ENCODE peak calls at places on chromosomes 11 and 22, in six cellular contexts. One of them, this sample, is unnamed.
A peak's percentile ranks its signal among the peaks of the same experiment; 100 is the strongest.

GRCh38 chr11:35526370-35526792 is 965 bp upstream of the PAMR1 start:
- DNase-seq in brain microvascular endothelial cell: peak; percentile 73
- DNase-seq in NB4: peak; percentile 23
- DNase-seq in anterior cingulate cortex: no peak
- DNase-seq in stimulated activated CD4-positive, alpha-beta T cell treated with anti-CD3 and anti-CD28 coated beads, Interleukin-2, amount 100 ng/mL, for 48 hours: no peak
- DNase-seq in GM03348: no peak
- DNase-seq in this sample: no peak

GRCh38 chr11:121416909-121417567 is 35.1 kb upstream of the SORL1 start:
- DNase-seq in stimulated activated CD4-positive, alpha-beta T cell treated with anti-CD3 and anti-CD28 coated beads, Interleukin-2, amount 100 ng/mL, for 48 hours: peak; percentile 41
- DNase-seq in GM03348: peak; percentile 82
- DNase-seq in NB4: peak; percentile 100
- DNase-seq in anterior cingulate cortex: peak; percentile 55
- DNase-seq in brain microvascular endothelial cell: peak; percentile 22
- DNase-seq in this sample: peak; percentile 83

GRCh38 chr11:116694017-116694725 is 78.6 kb downstream of the BUD13 start:
- DNase-seq in NB4: no peak
- DNase-seq in stimulated activated CD4-positive, alpha-beta T cell treated with anti-CD3 and anti-CD28 coated beads, Interleukin-2, amount 100 ng/mL, for 48 hours: no peak
- DNase-seq in anterior cingulate cortex: no peak
- DNase-seq in brain microvascular endothelial cell: no peak
- DNase-seq in GM03348: peak; percentile 2
- DNase-seq in this sample: no peak

GRCh38 chr11:27540051-27540450 is 33.5 kb upstream of the LIN7C start:
- DNase-seq in anterior cingulate cortex: no peak
- DNase-seq in brain microvascular endothelial cell: no peak
- DNase-seq in GM03348: no peak
- DNase-seq in stimulated activated CD4-positive, alpha-beta T cell treated with anti-CD3 and anti-CD28 coated beads, Interleukin-2, amount 100 ng/mL, for 48 hours: no peak
- DNase-seq in NB4: no peak
- DNase-seq in this sample: no peak

GRCh38 chr11:103529217-103529684 is 420.0 kb downstream of the DYNC2H1 start:
- DNase-seq in GM03348: peak; percentile 61
- DNase-seq in NB4: no peak
- DNase-seq in brain microvascular endothelial cell: peak; percentile 87
- DNase-seq in anterior cingulate cortex: no peak
- DNase-seq in stimulated activated CD4-positive, alpha-beta T cell treated with anti-CD3 and anti-CD28 coated beads, Interleukin-2, amount 100 ng/mL, for 48 hours: no peak
- DNase-seq in this sample: peak; percentile 69

GRCh38 chr11:128804481-128804880 is 62.6 kb downstream of the KCNJ1 start:
- DNase-seq in NB4: no peak
- DNase-seq in GM03348: no peak
- DNase-seq in anterior cingulate cortex: no peak
- DNase-seq in stimulated activated CD4-positive, alpha-beta T cell treated with anti-CD3 and anti-CD28 coated beads, Interleukin-2, amount 100 ng/mL, for 48 hours: no peak
- DNase-seq in brain microvascular endothelial cell: peak; percentile 21
- DNase-seq in this sample: peak; percentile 38

GRCh38 chr11:75100314-75100713 is 3.6 kb upstream of the OR2AT4 start:
- DNase-seq in GM03348: peak; percentile 23
- DNase-seq in stimulated activated CD4-positive, alpha-beta T cell treated with anti-CD3 and anti-CD28 coated beads, Interleukin-2, amount 100 ng/mL, for 48 hours: peak; percentile 25
- DNase-seq in brain microvascular endothelial cell: peak; percentile 64
- DNase-seq in anterior cingulate cortex: no peak
- DNase-seq in NB4: peak; percentile 52
- DNase-seq in this sample: peak; percentile 45

GRCh38 chr11:117458275-117459120 is 130.8 kb downstream of the CEP164 start:
- DNase-seq in NB4: no peak
- DNase-seq in stimulated activated CD4-positive, alpha-beta T cell treated with anti-CD3 and anti-CD28 coated beads, Interleukin-2, amount 100 ng/mL, for 48 hours: peak; percentile 37
- DNase-seq in brain microvascular endothelial cell: no peak
- DNase-seq in anterior cingulate cortex: no peak
- DNase-seq in GM03348: no peak
- DNase-seq in this sample: no peak

GRCh38 chr22:46703166-46703995 is 34.7 kb downstream of the CERK start:
- DNase-seq in GM03348: no peak
- DNase-seq in anterior cingulate cortex: no peak
- DNase-seq in stimulated activated CD4-positive, alpha-beta T cell treated with anti-CD3 and anti-CD28 coated beads, Interleukin-2, amount 100 ng/mL, for 48 hours: no peak
- DNase-seq in NB4: no peak
- DNase-seq in brain microvascular endothelial cell: no peak
- DNase-seq in this sample: no peak